ENCODE peak calls at places on chromosomes 12 and 14, in five cellular contexts. F is pancreas; J is PC-3; M is HCT116; E is CD4-positive, alpha-beta memory T cell. S is an unnamed sample.

GRCh38 chr12:90407841-90408240 is 547.1 kb downstream of the CCER1 start:
- DNase-seq in J (no peak), F (no peak), E (no peak), M (peak; percentile 1), S (no peak)

GRCh38 chr14:59632381-59632780 is 55.8 kb upstream of the CCDC175 start:
- DNase-seq in F (no peak), M (peak; percentile 33), E (no peak), J (peak; percentile 87), S (no peak)

GRCh38 chr14:77372304-77372841 is 4.5 kb downstream of the TMED8 start:
- DNase-seq in E (peak; percentile 23), J (peak; percentile 57), M (no peak), F (no peak), S (no peak)

GRCh38 chr14:36315159-36315853 is 5.1 kb downstream of the MBIP start:
- DNase-seq in E (no peak), J (no peak), M (no peak), F (no peak), S (no peak)

GRCh38 chr12:93552427-93552826 is 20.0 kb upstream of the SOCS2 start:
- DNase-seq in J (no peak), F (no peak), E (no peak), M (no peak), S (no peak)

GRCh38 chr14:88698651-88699050 is 94.1 kb downstream of the EML5 start:
- DNase-seq in J (peak; percentile 94), F (no peak), M (peak; percentile 7), E (no peak), S (no peak)

GRCh38 chr12:50546441-50547318 is 41.9 kb downstream of the DIP2B start:
- DNase-seq in M (no peak), J (peak; percentile 55), E (no peak), F (no peak), S (no peak)

GRCh38 chr14:39267592-39268112 is 33.9 kb downstream of the MIA2 start:
- DNase-seq in J (peak; percentile 37), M (peak; percentile 24), F (no peak), E (no peak), S (peak; percentile 60)

DNA sequence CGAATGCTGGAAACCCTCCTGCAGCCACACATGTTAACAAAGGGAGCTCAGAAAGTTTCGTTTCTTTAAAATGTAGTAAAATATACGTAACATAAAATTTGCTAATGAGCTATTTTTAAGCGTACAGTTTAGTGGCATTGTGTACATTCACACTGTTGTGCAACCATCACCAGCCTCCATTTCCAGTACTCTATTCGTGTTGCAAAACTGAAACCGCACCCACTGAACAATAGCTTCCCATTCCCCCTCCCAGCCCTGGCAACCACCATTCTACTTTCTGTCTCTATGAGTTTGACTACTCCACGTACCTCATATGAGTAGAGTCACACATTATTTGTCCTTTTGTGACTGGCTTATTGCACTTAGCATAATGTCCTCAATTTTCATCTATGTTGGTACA is 185.8 kb downstream of the TTC7B start:
- DNase-seq in F (no peak), J (no peak), E (no peak), M (no peak), S (no peak)
- H3K4me1 ChIP-seq in F (peaks cover 9% of the 10 kb centered on the region), J (peaks cover 9% of the 10 kb centered on the region), E (no peaks in the 10 kb centered on the region), M (peaks cover 2% of the 10 kb centered on the region), S (no peaks in the 10 kb centered on the region)

GRCh38 chr12:110120878-110121277 is 3.3 kb upstream of the IFT81 start:
- DNase-seq in J (no peak), M (no peak), F (no peak), E (no peak), S (no peak)

GRCh38 chr12:110126557-110126956 is 2.4 kb downstream of the IFT81 start:
- DNase-seq in E (no peak), F (no peak), J (no peak), M (no peak), S (no peak)

GRCh38 chr12:110122929-110123328 is 1.2 kb upstream of the IFT81 start:
- DNase-seq in J (no peak), F (no peak), E (no peak), M (no peak), S (no peak)

GRCh38 chr12:110124184-110124995 is at the start of gene IFT81:
- DNase-seq in M (peak; percentile 80), F (peak; percentile 98), E (peak; percentile 93), J (peak; percentile 97), S (peak; percentile 91)

DNA sequence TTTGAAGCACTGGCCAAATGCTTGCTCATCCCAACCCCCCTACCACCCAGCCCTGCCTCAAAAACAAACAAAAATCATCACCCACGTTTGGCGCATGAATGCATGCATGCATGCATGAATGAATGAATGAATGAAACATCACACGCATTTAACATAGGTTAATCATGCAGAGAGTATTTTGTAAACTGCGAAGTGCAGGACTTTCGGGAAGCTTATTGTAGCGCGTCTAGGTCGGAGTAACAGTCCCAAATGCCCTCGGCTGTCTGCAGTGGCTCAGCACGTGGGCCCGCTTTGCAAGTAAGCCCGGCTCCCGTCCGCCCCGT is 335 bp upstream of the IFT81 start:
- DNase-seq in J (no peak), E (no peak), F (no peak), M (no peak), S (no peak)
- H3K4me1 ChIP-seq in J (peaks cover 6% of the 10 kb centered on the region), E (peaks cover 10% of the 10 kb centered on the region), F (peaks cover 5% of the 10 kb centered on the region), M (peaks cover 3% of the 10 kb centered on the region), S (peaks cover 12% of the 10 kb centered on the region)

GRCh38 chr14:73747386-73748211 is 33.4 kb upstream of the PNMA1 start:
- DNase-seq in M (no peak), E (no peak), J (no peak), F (no peak), S (no peak)
- H3K4me1 ChIP-seq in M (peaks cover 45% of the 10 kb centered on the region), E (peaks cover 99% of the 10 kb centered on the region), J (peaks cover 69% of the 10 kb centered on the region), F (peaks cover 76% of the 10 kb centered on the region), S (peaks cover 92% of the 10 kb centered on the region)

DNA sequence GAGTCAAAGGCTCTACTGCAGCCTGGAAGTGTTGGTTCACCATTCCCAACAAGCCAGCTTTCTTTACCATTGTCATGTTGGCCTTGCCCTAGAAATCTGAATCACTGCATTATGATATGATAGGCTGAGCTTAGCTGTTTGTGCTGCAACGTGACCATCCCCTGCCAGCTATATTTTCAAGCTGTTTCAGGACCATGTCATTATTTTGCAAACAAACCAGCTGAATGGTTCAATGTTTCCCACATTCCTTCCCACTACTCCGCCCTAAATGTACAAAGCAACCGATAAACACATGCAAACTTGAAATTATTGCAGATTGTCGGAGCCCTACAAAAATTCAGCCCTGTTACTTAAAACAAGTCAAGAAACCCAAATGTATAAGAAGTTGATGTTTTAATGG is 136.1 kb downstream of the KICS2 start:
- DNase-seq in M (no peak), E (no peak), F (no peak), J (peak; percentile 53), S (no peak)
- H3K4me1 ChIP-seq in M (peaks cover 69% of the 10 kb centered on the region), E (no peaks in the 10 kb centered on the region), F (peaks cover 44% of the 10 kb centered on the region), J (peaks cover 60% of the 10 kb centered on the region), S (no peaks in the 10 kb centered on the region)

GRCh38 chr12:120227233-120228040 is 26.5 kb upstream of the RPLP0 start:
- DNase-seq in J (no peak), E (no peak), M (no peak), F (no peak), S (no peak)
- H3K4me1 ChIP-seq in J (peaks cover 50% of the 10 kb centered on the region), E (peaks cover 75% of the 10 kb centered on the region), M (peaks cover 44% of the 10 kb centered on the region), F (peaks cover 66% of the 10 kb centered on the region), S (peaks cover 67% of the 10 kb centered on the region)

GRCh38 chr12:3135522-3136461 is 58.6 kb downstream of the TSPAN9 start:
- DNase-seq in M (peak; percentile 61), J (peak; percentile 69), F (no peak), E (peak; percentile 45), S (peak; percentile 48)
- H3K4me1 ChIP-seq in M (peaks cover 4% of the 10 kb centered on the region), J (no peaks in the 10 kb centered on the region), F (no peaks in the 10 kb centered on the region), E (no peaks in the 10 kb centered on the region), S (no peaks in the 10 kb centered on the region)

DNA sequence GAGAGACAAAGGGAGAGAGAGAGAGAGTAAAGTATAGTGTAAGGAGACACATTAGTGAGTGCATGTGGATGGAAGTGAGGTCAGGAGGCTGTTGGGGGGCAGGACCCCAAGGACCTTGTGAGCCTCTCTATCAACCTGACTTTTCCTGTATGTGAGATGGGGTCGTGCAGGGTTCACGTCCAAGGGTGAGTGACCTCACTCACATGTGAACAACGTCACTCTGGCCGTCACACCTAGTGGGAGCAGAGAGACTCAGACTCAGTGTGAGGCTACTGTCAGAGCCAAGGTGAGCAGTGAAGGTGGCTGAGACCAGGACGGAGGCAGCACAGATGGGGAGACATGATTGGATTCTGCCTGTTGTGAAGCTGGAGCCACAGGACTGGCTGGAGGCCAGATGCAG is 93.1 kb downstream of the LGMN start:
- DNase-seq in J (no peak), M (no peak), F (no peak), E (no peak), S (no peak)
- H3K4me1 ChIP-seq in J (peaks cover 3% of the 10 kb centered on the region), M (no peaks in the 10 kb centered on the region), F (no peaks in the 10 kb centered on the region), E (peaks cover 80% of the 10 kb centered on the region), S (peaks cover 70% of the 10 kb centered on the region)